ENCODE peak calls at places on chromosomes 1 and 21, in eight cellular contexts. One of them, this sample, is unnamed.
A peak's percentile ranks its signal among the peaks of the same experiment; 100 is the strongest.

GRCh38 chr1:227174136-227174535 is 144.2 kb downstream of the CDC42BPA start:
- DNase-seq in coronary artery: no peak
- DNase-seq in AG04449: peak; percentile 54
- DNase-seq in left lung: no peak
- DNase-seq in pancreas: no peak
- DNase-seq in Caco-2: no peak
- DNase-seq in lung: no peak
- DNase-seq in fibroblast of lung: peak; percentile 17
- DNase-seq in this sample: peak; percentile 23

GRCh38 chr1:83118472-83118871 is 880.5 kb downstream of the TTLL7 start:
- DNase-seq in coronary artery: no peak
- DNase-seq in AG04449: no peak
- DNase-seq in left lung: no peak
- DNase-seq in pancreas: no peak
- DNase-seq in Caco-2: no peak
- DNase-seq in lung: no peak
- DNase-seq in fibroblast of lung: no peak
- DNase-seq in this sample: no peak

GRCh38 chr1:106615473-106615872 is 441.0 kb upstream of the PRMT6 start:
- DNase-seq in coronary artery: no peak
- DNase-seq in AG04449: no peak
- DNase-seq in left lung: no peak
- DNase-seq in pancreas: no peak
- DNase-seq in Caco-2: no peak
- DNase-seq in lung: no peak
- DNase-seq in fibroblast of lung: no peak
- DNase-seq in this sample: no peak

GRCh38 chr1:204443260-204443619 is 31.6 kb upstream of the PPP1R15B start:
- DNase-seq in coronary artery: no peak
- DNase-seq in AG04449: no peak
- DNase-seq in left lung: peak; percentile 78
- DNase-seq in pancreas: no peak
- DNase-seq in Caco-2: peak; percentile 37
- DNase-seq in lung: peak; percentile 65
- DNase-seq in fibroblast of lung: no peak
- DNase-seq in this sample: no peak

GRCh38 chr1:189313488-189313887 is 1164.2 kb downstream of the BRINP3 start:
- DNase-seq in coronary artery: no peak
- DNase-seq in AG04449: no peak
- DNase-seq in left lung: no peak
- DNase-seq in pancreas: no peak
- DNase-seq in Caco-2: no peak
- DNase-seq in lung: no peak
- DNase-seq in fibroblast of lung: no peak
- DNase-seq in this sample: no peak

GRCh38 chr1:228082975-228083870 is 715 bp downstream of the ARF1 start:
- DNase-seq in coronary artery: no peak
- DNase-seq in AG04449: no peak
- DNase-seq in left lung: peak; percentile 66
- DNase-seq in pancreas: peak; percentile 91
- DNase-seq in Caco-2: peak; percentile 73
- DNase-seq in lung: peak; percentile 52
- DNase-seq in fibroblast of lung: peak; percentile 40
- DNase-seq in this sample: no peak

GRCh38 chr1:227943354-227943753 is 4.4 kb downstream of the WNT9A start:
- DNase-seq in coronary artery: no peak
- DNase-seq in AG04449: no peak
- DNase-seq in left lung: no peak
- DNase-seq in pancreas: no peak
- DNase-seq in Caco-2: no peak
- DNase-seq in lung: no peak
- DNase-seq in fibroblast of lung: no peak
- DNase-seq in this sample: no peak

GRCh38 chr1:115555446-115555845 is 86.3 kb upstream of the VANGL1 start:
- DNase-seq in coronary artery: no peak
- DNase-seq in AG04449: peak; percentile 69
- DNase-seq in left lung: no peak
- DNase-seq in pancreas: no peak
- DNase-seq in Caco-2: no peak
- DNase-seq in lung: no peak
- DNase-seq in fibroblast of lung: no peak
- DNase-seq in this sample: no peak

GRCh38 chr1:156842618-156843300 is 16.2 kb downstream of the INSRR start:
- DNase-seq in coronary artery: no peak
- DNase-seq in AG04449: no peak
- DNase-seq in left lung: no peak
- DNase-seq in pancreas: peak; percentile 25
- DNase-seq in Caco-2: no peak
- DNase-seq in lung: no peak
- DNase-seq in fibroblast of lung: no peak
- DNase-seq in this sample: no peak

GRCh38 chr1:31509124-31510072 is 66.9 kb upstream of the TINAGL1 start:
- DNase-seq in coronary artery: no peak
- DNase-seq in AG04449: no peak
- DNase-seq in left lung: no peak
- DNase-seq in pancreas: no peak
- DNase-seq in Caco-2: peak; percentile 76
- DNase-seq in lung: no peak
- DNase-seq in fibroblast of lung: no peak
- DNase-seq in this sample: no peak

GRCh38 chr1:108117908-108118902 is 81.9 kb downstream of the SLC25A24 start:
- DNase-seq in coronary artery: no peak
- DNase-seq in AG04449: peak; percentile 40
- DNase-seq in left lung: no peak
- DNase-seq in pancreas: no peak
- DNase-seq in Caco-2: no peak
- DNase-seq in lung: no peak
- DNase-seq in fibroblast of lung: peak; percentile 79
- DNase-seq in this sample: no peak

GRCh38 chr1:195597929-195598328 is 1010.3 kb downstream of the KCNT2 start:
- DNase-seq in coronary artery: no peak
- DNase-seq in AG04449: no peak
- DNase-seq in left lung: no peak
- DNase-seq in pancreas: no peak
- DNase-seq in Caco-2: no peak
- DNase-seq in lung: no peak
- DNase-seq in fibroblast of lung: no peak
- DNase-seq in this sample: no peak

GRCh38 chr1:195590649-195591048 is 1017.6 kb downstream of the KCNT2 start:
- DNase-seq in coronary artery: no peak
- DNase-seq in AG04449: no peak
- DNase-seq in left lung: no peak
- DNase-seq in pancreas: no peak
- DNase-seq in Caco-2: no peak
- DNase-seq in lung: no peak
- DNase-seq in fibroblast of lung: no peak
- DNase-seq in this sample: peak; percentile 12

GRCh38 chr1:195591917-195592672 is 1016.1 kb downstream of the KCNT2 start:
- DNase-seq in coronary artery: no peak
- DNase-seq in AG04449: no peak
- DNase-seq in left lung: no peak
- DNase-seq in pancreas: no peak
- DNase-seq in Caco-2: no peak
- DNase-seq in lung: no peak
- DNase-seq in fibroblast of lung: peak; percentile 82
- DNase-seq in this sample: peak; percentile 75

GRCh38 chr1:195594773-195595172 is 1013.5 kb downstream of the KCNT2 start:
- DNase-seq in coronary artery: no peak
- DNase-seq in AG04449: no peak
- DNase-seq in left lung: no peak
- DNase-seq in pancreas: no peak
- DNase-seq in Caco-2: no peak
- DNase-seq in lung: no peak
- DNase-seq in fibroblast of lung: no peak
- DNase-seq in this sample: no peak

GRCh38 chr1:195594322-195594721 is 1013.9 kb downstream of the KCNT2 start:
- DNase-seq in coronary artery: no peak
- DNase-seq in AG04449: no peak
- DNase-seq in left lung: no peak
- DNase-seq in pancreas: no peak
- DNase-seq in Caco-2: no peak
- DNase-seq in lung: no peak
- DNase-seq in fibroblast of lung: no peak
- DNase-seq in this sample: no peak
- H3K4me3 ChIP-seq in coronary artery: no peak overlapping the region
- H3K4me3 ChIP-seq in AG04449: no peak overlapping the region
- H3K4me3 ChIP-seq in left lung: no peak overlapping the region
- H3K4me3 ChIP-seq in pancreas: no peak overlapping the region
- H3K4me3 ChIP-seq in Caco-2: no peak overlapping the region
- H3K4me3 ChIP-seq in lung: no peak overlapping the region
- H3K4me3 ChIP-seq in fibroblast of lung: no peak overlapping the region
- H3K4me3 ChIP-seq in this sample: no peak overlapping the region

GRCh38 chr1:5863238-5863637 is 129.0 kb downstream of the NPHP4 start:
- DNase-seq in coronary artery: no peak
- DNase-seq in AG04449: no peak
- DNase-seq in left lung: no peak
- DNase-seq in pancreas: peak; percentile 19
- DNase-seq in Caco-2: no peak
- DNase-seq in lung: no peak
- DNase-seq in fibroblast of lung: no peak
- DNase-seq in this sample: no peak

GRCh38 chr1:5865774-5866173 is 126.5 kb downstream of the NPHP4 start:
- DNase-seq in coronary artery: no peak
- DNase-seq in AG04449: no peak
- DNase-seq in left lung: no peak
- DNase-seq in pancreas: no peak
- DNase-seq in Caco-2: no peak
- DNase-seq in lung: no peak
- DNase-seq in fibroblast of lung: no peak
- DNase-seq in this sample: no peak

GRCh38 chr1:5862051-5862825 is 130.0 kb downstream of the NPHP4 start:
- DNase-seq in coronary artery: no peak
- DNase-seq in AG04449: no peak
- DNase-seq in left lung: no peak
- DNase-seq in pancreas: peak; percentile 35
- DNase-seq in Caco-2: no peak
- DNase-seq in lung: no peak
- DNase-seq in fibroblast of lung: no peak
- DNase-seq in this sample: no peak

GRCh38 chr1:5864256-5864655 is 128.0 kb downstream of the NPHP4 start:
- DNase-seq in coronary artery: no peak
- DNase-seq in AG04449: no peak
- DNase-seq in left lung: no peak
- DNase-seq in pancreas: no peak
- DNase-seq in Caco-2: no peak
- DNase-seq in lung: no peak
- DNase-seq in fibroblast of lung: no peak
- DNase-seq in this sample: no peak

GRCh38 chr1:5865056-5865455 is 127.2 kb downstream of the NPHP4 start:
- DNase-seq in coronary artery: no peak
- DNase-seq in AG04449: no peak
- DNase-seq in left lung: no peak
- DNase-seq in pancreas: peak; percentile 49
- DNase-seq in Caco-2: no peak
- DNase-seq in lung: no peak
- DNase-seq in fibroblast of lung: no peak
- DNase-seq in this sample: no peak
- TF ChIP-seq CTCF in coronary artery: no peak
- TF ChIP-seq CTCF in AG04449: no peak
- TF ChIP-seq CTCF in left lung: no peak
- TF ChIP-seq CTCF in pancreas: no peak
- TF ChIP-seq CTCF in Caco-2: no peak
- TF ChIP-seq CTCF in lung: no peak
- TF ChIP-seq CTCF in fibroblast of lung: no peak
- TF ChIP-seq CTCF in this sample: no peak

GRCh38 chr21:36613064-36613463 is 85.9 kb upstream of the SIM2 start:
- DNase-seq in coronary artery: no peak
- DNase-seq in AG04449: no peak
- DNase-seq in left lung: no peak
- DNase-seq in pancreas: no peak
- DNase-seq in Caco-2: no peak
- DNase-seq in lung: no peak
- DNase-seq in fibroblast of lung: peak; percentile 49
- DNase-seq in this sample: peak; percentile 67
- H3K4me3 ChIP-seq in coronary artery: no peak overlapping the region
- H3K4me3 ChIP-seq in AG04449: no peak overlapping the region
- H3K4me3 ChIP-seq in left lung: no peak overlapping the region
- H3K4me3 ChIP-seq in pancreas: no peak overlapping the region
- H3K4me3 ChIP-seq in Caco-2: no peak overlapping the region
- H3K4me3 ChIP-seq in lung: no peak overlapping the region
- H3K4me3 ChIP-seq in fibroblast of lung: no peak overlapping the region
- H3K4me3 ChIP-seq in this sample: no peak overlapping the region

DNA sequence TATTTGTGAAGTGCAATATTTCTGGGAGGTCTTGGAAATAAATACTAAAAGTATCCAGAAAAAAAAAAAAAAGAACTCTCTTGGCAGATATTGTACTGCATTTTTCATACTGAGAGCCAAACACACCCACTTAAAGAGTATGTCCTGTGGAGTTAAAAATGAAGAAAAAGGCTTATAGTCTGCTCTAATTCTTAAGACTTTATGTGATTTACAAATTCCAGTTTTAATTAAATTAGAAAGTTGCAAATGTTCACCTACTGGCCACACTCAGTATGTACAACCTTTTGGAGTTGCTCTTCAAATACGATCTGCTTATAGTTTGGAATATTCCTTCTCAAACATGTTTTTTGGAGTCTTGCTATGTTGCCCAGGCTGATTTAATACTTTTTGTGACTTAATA is 107.6 kb downstream of the LEPR start:
- DNase-seq in coronary artery: no peak
- DNase-seq in AG04449: no peak
- DNase-seq in left lung: no peak
- DNase-seq in pancreas: no peak
- DNase-seq in Caco-2: no peak
- DNase-seq in lung: no peak
- DNase-seq in fibroblast of lung: no peak
- DNase-seq in this sample: no peak
- TF ChIP-seq CTCF in coronary artery: no peak
- TF ChIP-seq CTCF in AG04449: peak; percentile 3
- TF ChIP-seq CTCF in left lung: peak; percentile 22
- TF ChIP-seq CTCF in pancreas: no peak
- TF ChIP-seq CTCF in Caco-2: no peak
- TF ChIP-seq CTCF in lung: no peak
- TF ChIP-seq CTCF in fibroblast of lung: no peak
- TF ChIP-seq CTCF in this sample: peak; percentile 22

DNA sequence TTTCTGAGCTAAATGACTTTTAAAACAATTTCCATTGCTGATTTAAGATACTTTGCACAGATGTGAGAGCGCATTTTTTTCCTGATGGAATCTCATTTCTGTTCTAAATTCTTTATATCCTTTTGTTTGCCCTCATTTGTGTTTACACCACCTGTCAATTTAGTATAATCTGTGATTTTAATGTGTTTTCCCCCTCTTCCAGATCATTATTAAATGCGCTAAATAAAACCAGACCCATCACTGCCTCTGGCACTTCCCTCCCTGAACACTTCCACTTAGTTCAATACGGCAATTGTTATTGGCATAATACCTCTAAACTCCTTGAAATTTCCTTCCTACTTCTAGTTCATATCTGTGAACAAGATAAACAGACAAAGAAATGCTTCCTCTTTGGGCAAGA is 186.9 kb upstream of the ADGRL2 start:
- DNase-seq in coronary artery: no peak
- DNase-seq in AG04449: no peak
- DNase-seq in left lung: no peak
- DNase-seq in pancreas: no peak
- DNase-seq in Caco-2: no peak
- DNase-seq in lung: no peak
- DNase-seq in fibroblast of lung: no peak
- DNase-seq in this sample: no peak
- H3K4me3 ChIP-seq in coronary artery: no peak overlapping the region
- H3K4me3 ChIP-seq in AG04449: no peak overlapping the region
- H3K4me3 ChIP-seq in left lung: no peak overlapping the region
- H3K4me3 ChIP-seq in pancreas: no peak overlapping the region
- H3K4me3 ChIP-seq in Caco-2: no peak overlapping the region
- H3K4me3 ChIP-seq in lung: no peak overlapping the region
- H3K4me3 ChIP-seq in fibroblast of lung: no peak overlapping the region
- H3K4me3 ChIP-seq in this sample: no peak overlapping the region

This sample was measured in astrocyte of the spinal cord.